ENCODE peak calls at places on chromosome 21, in four cellular contexts. Z, B, D and O are unnamed samples.

GRCh38 chr21:26087223-26087918 is 83.2 kb downstream of the APP start:
- DNase-seq in B (no peak), D (no peak), Z (no peak), O (no peak)

GRCh38 chr21:41142051-41142795 is 25.7 kb upstream of the BACE2 start:
- DNase-seq in D (no peak), Z (peak), B (no peak), O (peak)

GRCh38 chr21:41960386-41960785 is 6.6 kb upstream of the C2CD2 start:
- DNase-seq in B (no peak), D (no peak), Z (no peak), O (no peak)

GRCh38 chr21:44948426-44949120 is 8.7 kb downstream of the SLX9 start:
- DNase-seq in D (no peak), B (no peak), Z (no peak), O (no peak)

GRCh38 chr21:39527664-39528381 is 76.1 kb downstream of the SH3BGR start:
- DNase-seq in B (no peak), D (peak), Z (peak), O (peak)

GRCh38 chr21:41605178-41605933 is 97.4 kb upstream of the TMPRSS2 start:
- DNase-seq in B (no peak), D (peak), Z (peak), O (no peak)

GRCh38 chr21:14527690-14528652 is 18.1 kb downstream of the SAMSN1 start:
- DNase-seq in B (no peak), Z (no peak), D (no peak), O (no peak)

GRCh38 chr21:17613242-17613676 is 558 bp upstream of the BTG3 start:
- DNase-seq in B (peak), Z (no peak), D (peak), O (peak)

GRCh38 chr21:44897326-44898010 is 23.2 kb downstream of the ITGB2 start:
- DNase-seq in B (no peak), D (no peak), Z (peak), O (no peak)

GRCh38 chr21:31232344-31232743 is 111.7 kb downstream of the TIAM1 start:
- DNase-seq in B (no peak), Z (no peak), D (no peak), O (no peak)

GRCh38 chr21:26811031-26811430 is 34.2 kb downstream of the ADAMTS1 start:
- DNase-seq in Z (no peak), D (no peak), B (no peak), O (peak)

GRCh38 chr21:45074818-45075605 is 632 bp downstream of the ADARB1 start:
- DNase-seq in D (peak), B (no peak), Z (peak), O (peak)

GRCh38 chr21:26674324-26674723 is 101.2 kb upstream of the CYYR1 start:
- DNase-seq in D (no peak), B (no peak), Z (no peak), O (no peak)

GRCh38 chr21:22728091-22728490 is 1729.9 kb downstream of the NCAM2 start:
- DNase-seq in Z (peak), D (no peak), B (peak), O (no peak)

GRCh38 chr21:26570203-26570602 is 2.9 kb downstream of the CYYR1 start:
- DNase-seq in Z (peak), B (no peak), D (no peak), O (no peak)

GRCh38 chr21:44907966-44908364 is 12.7 kb downstream of the ITGB2 start:
- DNase-seq in B (no peak), D (no peak), Z (no peak), O (peak)

GRCh38 chr21:29504751-29505321 is 206.1 kb downstream of the BACH1 start:
- DNase-seq in D (no peak), B (no peak), Z (no peak), O (peak)

GRCh38 chr21:42079008-42079938 is 8.2 kb downstream of the UMODL1 start:
- DNase-seq in B (no peak), Z (no peak), D (no peak), O (no peak)

GRCh38 chr21:14741237-14741636 is 195.1 kb upstream of the SAMSN1 start:
- DNase-seq in B (no peak), Z (no peak), D (peak), O (no peak)

GRCh38 chr21:29538115-29538514 is 239.4 kb downstream of the BACH1 start:
- DNase-seq in Z (no peak), B (no peak), D (no peak), O (peak)

GRCh38 chr21:42565886-42566523 is 52.4 kb downstream of the SLC37A1 start:
- DNase-seq in B (no peak), Z (no peak), D (no peak), O (no peak)

GRCh38 chr21:31158789-31159581 is 120.7 kb upstream of the KRTAP19-8 start:
- DNase-seq in D (no peak), Z (no peak), B (peak), O (peak)

GRCh38 chr21:41602511-41602910 is 94.6 kb upstream of the TMPRSS2 start:
- DNase-seq in D (no peak), B (no peak), Z (no peak), O (no peak)

GRCh38 chr21:25838809-25839208 is 104.0 kb downstream of the GABPA start:
- DNase-seq in D (no peak), Z (no peak), B (no peak), O (peak)

GRCh38 chr21:29812947-29813346 is 126.8 kb downstream of the GRIK1 start:
- DNase-seq in D (no peak), Z (no peak), B (no peak), O (no peak)

GRCh38 chr21:26067836-26068401 is 102.7 kb downstream of the APP start:
- DNase-seq in Z (no peak), D (no peak), B (no peak), O (no peak)

GRCh38 chr21:37983336-37984095 is 67.3 kb upstream of the KCNJ6 start:
- DNase-seq in B (no peak), Z (no peak), D (no peak), O (no peak)

GRCh38 chr21:26351661-26352060 is 181.1 kb upstream of the APP start:
- DNase-seq in D (no peak), B (no peak), Z (no peak), O (peak)

GRCh38 chr21:44539031-44539430 is 964 bp downstream of the KRTAP10-1 start:
- DNase-seq in B (no peak), Z (no peak), D (no peak), O (no peak)

GRCh38 chr21:21929228-21929627 is 931.0 kb downstream of the NCAM2 start:
- DNase-seq in D (no peak), B (no peak), Z (no peak), O (no peak)

GRCh38 chr21:25898671-25899070 is 163.9 kb downstream of the GABPA start:
- DNase-seq in Z (no peak), B (no peak), D (no peak), O (peak)

GRCh38 chr21:38266732-38267131 is 9.9 kb downstream of the KCNJ15 start:
- DNase-seq in D (no peak), Z (no peak), B (no peak), O (peak)

GRCh38 chr21:41641821-41642368 is 125.0 kb downstream of the RIPK4 start:
- DNase-seq in B (no peak), D (peak), Z (peak), O (peak)

GRCh38 chr21:45012661-45013270 is 61.6 kb upstream of the ADARB1 start:
- DNase-seq in B (no peak), D (peak), Z (peak), O (no peak)

DNA sequence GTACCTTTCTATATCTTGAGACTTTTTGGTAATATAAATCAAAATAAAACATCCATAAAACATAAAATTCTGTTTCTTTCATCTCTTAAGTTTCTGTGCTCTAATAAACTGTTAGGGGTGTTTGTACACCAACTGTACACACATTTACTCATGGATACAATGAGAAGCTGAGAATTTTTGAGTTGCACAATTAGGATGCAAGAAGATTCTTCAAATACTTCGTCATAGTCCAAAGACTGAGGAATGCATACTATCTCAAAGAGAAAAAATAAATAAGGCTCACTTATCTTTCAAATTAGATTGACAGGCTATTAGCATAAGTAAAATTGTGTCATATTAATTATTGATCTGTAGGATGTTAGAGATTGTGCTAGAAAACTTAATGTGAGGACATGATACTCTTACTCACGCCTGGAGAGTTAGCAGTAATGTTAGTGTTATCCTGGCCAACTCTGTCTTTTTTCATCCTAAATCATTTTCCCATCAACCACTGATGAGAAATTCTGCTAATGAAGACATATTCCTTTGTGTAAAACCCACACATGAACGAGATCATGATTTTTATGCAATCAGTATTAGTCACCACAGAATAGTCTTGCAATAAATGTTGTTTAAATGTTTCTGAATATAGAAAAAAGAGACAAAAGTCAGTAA is 659.1 kb downstream of the LTN1 start:
- DNase-seq in B (no peak), D (no peak), Z (no peak), O (peak)
- H3K4me2 ChIP-seq in B (no peak), D (no peak), Z (no peak), O (peak)

GRCh38 chr21:36704281-36704957 is 5.5 kb downstream of the SIM2 start:
- DNase-seq in Z (peak), B (no peak), D (no peak), O (no peak)
- H3K27ac ChIP-seq in Z (no peak), B (no peak), D (no peak), O (no peak)

DNA sequence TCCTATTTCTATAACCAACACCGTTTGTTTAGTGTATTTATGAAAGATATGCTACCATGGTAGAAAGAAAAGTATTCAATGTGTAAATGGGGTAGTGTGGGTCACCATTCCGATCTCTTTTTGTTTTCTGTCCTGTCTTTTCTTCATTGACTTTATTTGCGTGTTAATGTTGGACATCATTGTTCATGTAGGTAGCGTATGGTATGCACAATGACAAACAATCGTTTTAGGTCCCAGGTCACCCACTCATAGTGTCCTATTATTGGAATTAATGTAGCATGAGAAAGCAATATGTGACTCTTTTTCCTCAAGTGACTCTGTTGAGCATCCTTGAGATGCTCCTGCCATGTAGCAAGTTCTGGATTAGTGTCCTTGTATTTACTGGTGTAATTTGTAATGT is 25.4 kb downstream of the ATP5PO start:
- DNase-seq in Z (no peak), D (no peak), B (no peak), O (no peak)
- TF ChIP-seq EZH2phosphoT487 in Z (no peak), D (no peak), B (no peak), O (no peak)

DNA sequence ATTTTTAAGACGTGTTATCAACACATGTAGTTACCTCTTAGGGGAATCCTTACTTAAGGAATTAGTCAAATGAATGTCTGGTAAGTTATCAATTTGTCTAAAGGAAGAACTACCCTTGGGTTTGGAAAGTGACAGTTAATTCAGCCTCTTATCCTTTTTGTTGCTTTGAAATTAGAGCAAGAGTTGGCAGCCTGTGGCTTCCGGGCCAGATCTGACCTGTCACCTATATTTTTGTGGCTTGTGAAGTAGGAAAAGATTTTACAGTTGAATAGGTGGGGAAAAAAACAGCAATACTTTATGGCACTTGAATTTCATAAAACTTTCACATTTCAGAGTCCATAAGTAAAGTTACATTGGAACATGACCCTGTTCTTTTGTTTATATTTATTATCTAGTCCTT is 5.5 kb downstream of the MRPS6 start:
- DNase-seq in B (no peak), Z (no peak), D (no peak), O (no peak)
- H3K4me2 ChIP-seq in B (no peak), Z (peak), D (peak), O (no peak)

GRCh38 chr21:46100426-46100825 is 2.5 kb downstream of the COL6A2 start:
- DNase-seq in Z (no peak), D (peak), B (no peak), O (peak)
- H3K27ac ChIP-seq in Z (no peak), D (peak), B (no peak), O (peak)

DNA sequence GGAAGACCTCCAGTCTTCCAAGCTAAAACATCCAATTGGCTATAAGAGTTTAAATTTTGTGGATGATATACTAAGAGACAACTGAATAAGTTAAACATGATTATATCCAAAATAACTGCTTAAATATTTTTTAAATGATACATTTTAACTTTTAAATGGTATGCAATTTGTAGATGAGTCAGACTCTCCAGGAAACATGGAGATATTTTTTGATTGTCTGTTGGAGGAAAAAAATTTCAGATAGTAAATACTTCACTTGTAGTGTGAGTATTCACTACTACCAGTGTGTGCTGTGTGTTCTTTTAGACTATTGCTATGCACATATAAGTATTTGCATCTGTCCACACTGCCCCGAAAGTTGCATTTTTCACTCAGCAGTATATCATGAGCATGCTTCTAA is 91.1 kb downstream of the USP25 start:
- DNase-seq in B (no peak), D (no peak), Z (no peak), O (peak)
- TF ChIP-seq EZH2phosphoT487 in B (no peak), D (no peak), Z (no peak), O (no peak)

GRCh38 chr21:24824209-24824608 is 783.1 kb downstream of the MRPL39 start:
- DNase-seq in B (no peak), D (no peak), Z (no peak), O (no peak)
- H3K4me2 ChIP-seq in B (no peak), D (no peak), Z (no peak), O (no peak)

GRCh38 chr21:34021726-34022125 is 51.7 kb upstream of the MRPS6 start:
- DNase-seq in B (no peak), D (no peak), Z (no peak), O (no peak)

GRCh38 chr21:34019402-34019801 is 54.0 kb upstream of the MRPS6 start:
- DNase-seq in B (peak), Z (no peak), D (no peak), O (no peak)

GRCh38 chr21:34020005-34020847 is 53.2 kb upstream of the MRPS6 start:
- DNase-seq in D (no peak), Z (no peak), B (peak), O (no peak)

GRCh38 chr21:34022557-34023335 is 50.6 kb upstream of the MRPS6 start:
- DNase-seq in Z (peak), D (no peak), B (peak), O (peak)

DNA sequence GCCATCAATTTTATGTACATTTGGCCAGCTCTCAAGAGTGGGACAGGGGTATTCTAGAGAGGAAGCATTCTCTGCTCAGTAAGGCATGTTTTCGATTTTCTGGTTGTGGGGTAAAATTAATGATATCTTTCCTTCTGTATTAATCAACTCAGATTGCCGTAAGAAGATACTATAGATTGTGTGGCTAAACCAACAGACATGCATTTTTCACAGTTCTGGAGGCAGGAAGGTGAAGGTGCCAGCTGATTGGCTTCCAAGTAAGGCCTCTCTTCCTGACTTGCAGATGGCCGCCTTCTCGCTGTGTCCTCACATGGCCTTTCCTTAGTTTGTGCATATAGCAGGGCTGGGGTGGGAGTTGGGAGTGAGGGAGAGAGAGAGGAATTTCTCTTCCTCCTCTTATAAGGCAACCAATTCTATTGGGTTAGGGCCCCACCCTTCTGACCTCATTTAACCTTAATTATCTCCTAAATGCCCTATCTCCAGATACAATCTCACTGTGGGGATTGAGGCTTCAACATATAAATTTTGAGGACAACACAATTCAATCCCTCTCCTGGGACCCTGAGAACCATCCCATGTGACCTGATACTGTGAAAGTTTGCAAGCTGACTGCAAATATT is 52.3 kb upstream of the MRPS6 start:
- DNase-seq in B (no peak), Z (no peak), D (no peak), O (no peak)
- H3K27ac ChIP-seq in B (peak), Z (no peak), D (no peak), O (no peak)

DNA sequence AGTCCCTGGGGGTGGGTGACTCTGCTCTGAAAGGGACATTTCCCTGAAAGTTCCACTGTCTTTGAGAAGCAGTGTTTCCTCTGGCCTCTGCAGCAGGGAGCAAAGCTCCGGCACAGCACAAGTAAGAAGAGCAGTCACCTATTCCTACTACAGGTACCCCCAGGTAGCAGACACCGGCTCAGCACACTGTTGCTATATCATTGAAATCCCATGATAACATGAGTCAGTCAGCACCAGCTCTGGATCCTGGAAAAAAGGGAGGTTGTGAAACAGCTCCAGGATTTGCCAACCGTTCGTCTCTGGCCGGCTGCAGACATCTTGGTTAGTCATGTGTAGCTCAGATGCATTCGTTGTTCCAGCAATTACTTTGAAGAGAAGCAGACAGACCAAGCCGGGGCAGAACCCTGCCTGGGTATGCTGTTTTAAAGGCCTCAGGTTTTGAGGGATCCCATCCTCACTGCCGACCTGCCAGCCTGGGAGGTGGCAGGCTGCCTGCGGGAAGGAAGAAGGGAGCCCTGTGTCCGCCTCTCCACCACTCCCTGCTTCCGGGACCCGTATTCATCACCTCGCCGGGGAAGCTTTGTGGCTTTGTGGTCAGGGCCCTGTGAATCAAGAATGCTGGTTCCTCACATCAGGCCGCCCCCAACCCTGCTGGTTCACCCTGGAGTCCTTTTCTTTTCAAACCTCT is 139.2 kb downstream of the CLIC6 start:
- DNase-seq in B (peak), Z (no peak), D (peak), O (peak)
- TF ChIP-seq EZH2phosphoT487 in B (no peak), Z (no peak), D (no peak), O (no peak)